ENCODE peak calls at places on chromosomes 11 and 22, in nine cellular contexts. F is spleen; D is IMR-90; L is colonic mucosa; Z is prostate gland; A is ovary; J is adipocyte; K is naive thymus-derived CD4-positive, alpha-beta T cell; E is A549. W is an unnamed sample.

GRCh38 chr11:123510579-123510905 is 80.5 kb downstream of the GRAMD1B start:
- DNase-seq in F (no peak), D (no peak), L (no peak), Z (no peak), A (no peak), J (no peak), K (no peak), E (no peak), W (no peak)

GRCh38 chr11:70111269-70112016 is 33.3 kb downstream of the ANO1 start:
- DNase-seq in F (no peak), D (peak; percentile 67), L (peak; percentile 46), Z (peak; percentile 43), A (peak; percentile 34), J (peak; percentile 58), K (no peak), E (peak; percentile 39), W (no peak)

GRCh38 chr11:73538381-73538872 is 59.5 kb downstream of the FAM168A start:
- DNase-seq in F (no peak), D (no peak), L (no peak), Z (no peak), A (no peak), J (no peak), K (no peak), E (no peak), W (no peak)

GRCh38 chr11:82703796-82704195 is 29.9 kb downstream of the FAM181B start:
- DNase-seq in F (no peak), D (no peak), L (no peak), Z (no peak), A (no peak), J (no peak), K (no peak), E (no peak), W (peak; percentile 5)

GRCh38 chr22:50293441-50294318 is 13.8 kb downstream of the PLXNB2 start:
- DNase-seq in F (peak; percentile 88), D (peak; percentile 60), L (peak; percentile 90), Z (peak; percentile 71), A (peak; percentile 71), J (peak; percentile 89), K (no peak), E (peak; percentile 62), W (peak; percentile 58)

GRCh38 chr11:115226556-115226955 is 277.7 kb downstream of the CADM1 start:
- DNase-seq in F (no peak), D (peak; percentile 84), L (no peak), Z (no peak), A (no peak), J (peak; percentile 1), K (no peak), E (peak; percentile 74), W (peak; percentile 27)

GRCh38 chr11:92111291-92111690 is 113.3 kb upstream of the FAT3 start:
- DNase-seq in F (no peak), D (no peak), L (no peak), Z (no peak), A (no peak), J (no peak), K (no peak), E (no peak), W (peak; percentile 41)

GRCh38 chr22:21612858-21613257 is 17.0 kb downstream of the YDJC start:
- DNase-seq in F (no peak), D (no peak), L (no peak), Z (no peak), A (no peak), J (no peak), K (no peak), E (no peak), W (peak; percentile 26)

GRCh38 chr11:113817162-113817561 is 37.6 kb downstream of the CLDN25 start:
- DNase-seq in F (no peak), D (peak; percentile 51), L (no peak), Z (no peak), A (no peak), J (peak; percentile 3), K (no peak), E (no peak), W (no peak)

GRCh38 chr22:32480238-32480637 is 5.6 kb downstream of the FBXO7 start:
- DNase-seq in F (no peak), D (no peak), L (no peak), Z (no peak), A (no peak), J (no peak), K (no peak), E (no peak), W (no peak)

GRCh38 chr22:39873963-39874362 is 19.6 kb downstream of the ENTHD1 start:
- DNase-seq in F (no peak), D (no peak), L (no peak), Z (no peak), A (no peak), J (no peak), K (no peak), E (no peak), W (peak; percentile 31)

GRCh38 chr22:28909375-28909774 is 26.0 kb downstream of the ZNRF3 start:
- DNase-seq in F (no peak), D (peak; percentile 58), L (no peak), Z (no peak), A (no peak), J (no peak), K (no peak), E (no peak), W (no peak)

GRCh38 chr11:74325649-74326645 is 14.5 kb upstream of the P4HA3 start:
- DNase-seq in F (no peak), D (peak; percentile 94), L (peak; percentile 66), Z (peak; percentile 53), A (peak; percentile 74), J (peak; percentile 84), K (no peak), E (no peak), W (no peak)

GRCh38 chr11:40597546-40598113 is 861.8 kb downstream of the LRRC4C start:
- DNase-seq in F (no peak), D (no peak), L (no peak), Z (no peak), A (no peak), J (no peak), K (no peak), E (no peak), W (no peak)
- H3K9me3 ChIP-seq in F (peaks cover under 1% of the 10 kb centered on the region), D (peaks cover 5% of the 10 kb centered on the region), L (no peaks in the 10 kb centered on the region), Z (no peaks in the 10 kb centered on the region), A (no peaks in the 10 kb centered on the region), J (no peaks in the 10 kb centered on the region), K (no peaks in the 10 kb centered on the region), E (no peaks in the 10 kb centered on the region), W (no peaks in the 10 kb centered on the region)

GRCh38 chr11:50074161-50074560 is 41.5 kb downstream of the OR4C45 start:
- DNase-seq in F (no peak), D (no peak), L (no peak), Z (no peak), A (no peak), J (no peak), K (no peak), E (no peak), W (no peak)

GRCh38 chr11:50075856-50076255 is 43.2 kb downstream of the OR4C45 start:
- DNase-seq in F (no peak), D (no peak), L (no peak), Z (no peak), A (no peak), J (no peak), K (no peak), E (no peak), W (no peak)

GRCh38 chr11:50080256-50080655 is 47.6 kb downstream of the OR4C45 start:
- DNase-seq in F (no peak), D (no peak), L (no peak), Z (no peak), A (no peak), J (no peak), K (no peak), E (no peak), W (no peak)

GRCh38 chr11:50077526-50077925 is 44.9 kb downstream of the OR4C45 start:
- DNase-seq in F (no peak), D (no peak), L (no peak), Z (no peak), A (no peak), J (no peak), K (no peak), E (no peak), W (no peak)

GRCh38 chr11:50078001-50078400 is 45.3 kb downstream of the OR4C45 start:
- DNase-seq in F (no peak), D (no peak), L (no peak), Z (no peak), A (no peak), J (no peak), K (no peak), E (no peak), W (no peak)
- H3K9me3 ChIP-seq in F (peaks cover 24% of the 10 kb centered on the region), D (peaks cover 35% of the 10 kb centered on the region), L (no peaks in the 10 kb centered on the region), Z (no peaks in the 10 kb centered on the region), A (no peaks in the 10 kb centered on the region), J (no peaks in the 10 kb centered on the region), K (no peaks in the 10 kb centered on the region), E (no peaks in the 10 kb centered on the region), W (peaks cover 41% of the 10 kb centered on the region)

DNA sequence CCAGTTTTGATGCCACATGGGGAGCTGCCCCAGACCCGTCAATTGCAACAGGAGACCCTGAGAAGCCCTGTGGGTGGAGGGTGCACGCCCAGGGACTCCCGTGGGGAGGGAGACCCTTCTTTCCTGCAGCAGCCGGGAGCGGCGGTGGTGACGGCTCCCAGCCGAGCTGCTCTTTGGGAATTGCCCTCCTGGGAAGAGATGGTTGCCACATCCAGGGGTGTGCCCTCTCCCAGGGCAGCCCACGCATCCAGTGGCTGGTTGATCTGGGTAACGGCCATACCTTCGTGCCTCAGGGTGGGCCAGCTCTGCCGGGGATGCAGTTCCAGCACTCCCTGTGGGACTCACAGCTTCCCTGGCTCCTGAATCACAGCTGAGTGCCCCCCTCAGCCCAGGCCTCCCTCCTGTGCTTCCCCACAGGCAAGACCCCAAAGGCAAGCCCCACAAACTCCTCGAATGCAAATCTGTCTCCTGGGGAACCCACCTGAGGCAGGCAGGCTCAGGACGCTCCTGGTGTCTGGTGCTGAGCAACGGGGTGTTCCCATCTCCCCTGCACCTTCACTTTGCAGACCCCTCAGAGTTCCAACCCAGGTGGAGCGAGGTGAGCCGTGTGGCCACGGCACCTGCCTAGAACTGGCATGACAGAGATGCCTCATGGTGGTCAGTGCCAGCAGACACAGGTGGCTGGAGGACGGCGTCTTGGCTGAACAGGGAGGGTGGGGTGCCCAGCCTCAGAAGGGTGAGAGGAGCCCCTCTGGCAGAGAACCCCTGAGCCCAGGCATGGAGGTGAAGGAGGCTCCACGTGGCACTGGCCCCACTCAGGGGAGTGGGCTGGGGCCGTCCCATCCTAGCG is 1027.4 kb downstream of the BRD1 start:
- DNase-seq in F (peak; percentile 61), D (no peak), L (no peak), Z (no peak), A (no peak), J (no peak), K (no peak), E (no peak), W (no peak)
- H3K9me3 ChIP-seq in F (no peaks in the 10 kb centered on the region), D (peaks cover 72% of the 10 kb centered on the region), L (no peaks in the 10 kb centered on the region), Z (no peaks in the 10 kb centered on the region), A (no peaks in the 10 kb centered on the region), J (no peaks in the 10 kb centered on the region), K (no peaks in the 10 kb centered on the region), E (no peaks in the 10 kb centered on the region), W (peaks cover 66% of the 10 kb centered on the region)

DNA sequence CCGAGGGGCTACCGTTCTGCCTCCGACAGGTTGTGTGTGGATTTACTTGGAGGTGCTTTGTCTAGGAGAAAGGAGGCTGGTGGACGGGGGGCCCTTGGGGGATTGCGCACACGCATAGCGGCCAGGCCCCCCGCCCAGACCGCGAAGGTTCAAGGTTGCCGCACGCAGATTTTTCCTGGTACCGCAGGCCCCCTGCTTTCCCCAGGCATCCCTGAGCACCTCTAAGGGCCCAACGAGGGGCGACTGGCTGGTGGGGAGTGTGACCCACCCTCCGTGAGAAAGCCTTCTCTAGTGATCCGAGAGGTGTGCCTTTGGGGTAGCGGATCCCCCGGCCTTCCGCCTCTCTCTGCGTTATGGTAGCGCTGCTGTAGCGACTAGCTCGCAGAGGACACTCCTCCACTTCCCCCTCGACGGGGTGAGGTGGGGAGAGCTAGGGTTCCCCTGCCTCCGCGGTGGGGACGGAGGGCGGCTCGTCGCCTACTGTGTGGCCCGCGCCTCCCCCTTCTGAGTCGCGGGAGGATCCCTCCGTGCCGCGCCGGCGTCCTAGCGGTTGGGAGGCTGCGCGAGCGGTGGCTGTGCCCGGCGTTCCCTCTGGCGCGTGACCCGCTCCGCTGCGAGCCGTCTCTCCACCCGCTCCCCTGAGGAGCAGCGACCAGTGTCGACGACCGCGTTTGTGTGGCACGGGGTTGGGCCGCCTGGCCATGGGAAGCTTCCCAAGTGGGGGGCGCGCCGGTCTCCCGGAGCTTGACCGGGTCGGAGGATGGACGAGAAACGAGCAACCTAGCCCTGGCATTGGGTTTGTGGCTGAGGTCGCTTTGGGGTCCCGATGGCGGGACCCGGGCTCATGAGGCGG is 3900.0 kb upstream of the OR11H1 start:
- DNase-seq in F (peak; percentile 77), D (no peak), L (no peak), Z (no peak), A (no peak), J (no peak), K (no peak), E (no peak), W (no peak)
- H3K9me3 ChIP-seq in F (peaks cover 70% of the 10 kb centered on the region), D (peaks cover 49% of the 10 kb centered on the region), L (peaks cover 12% of the 10 kb centered on the region), Z (no peaks in the 10 kb centered on the region), A (no peaks in the 10 kb centered on the region), J (peaks cover 5% of the 10 kb centered on the region), K (peaks cover 7% of the 10 kb centered on the region), E (peaks cover 14% of the 10 kb centered on the region), W (peaks cover 49% of the 10 kb centered on the region)

W was measured in mammary epithelial cell.